ENCODE peak calls at places on chromosomes 13 and 19, in ten cellular contexts. One of them, this sample, is unnamed.

GRCh38 chr19:38059897-38060296 is 152.9 kb downstream of the SIPA1L3 start:
- DNase-seq in RWPE2: no peak
- DNase-seq in psoas muscle: no peak
- DNase-seq in brain microvascular endothelial cell: no peak
- DNase-seq in Caco-2: no peak
- DNase-seq in upper lobe of left lung: peak
- DNase-seq in progenitor cell of endocrine pancreas: no peak
- DNase-seq in K562: no peak
- DNase-seq in A673: no peak
- DNase-seq in astrocyte of the spinal cord: no peak
- DNase-seq in this sample: no peak

GRCh38 chr13:23007430-23007829 is 173.3 kb upstream of the SGCG start:
- DNase-seq in A673: peak
- DNase-seq in upper lobe of left lung: no peak
- DNase-seq in K562: no peak
- DNase-seq in astrocyte of the spinal cord: no peak
- DNase-seq in RWPE2: no peak
- DNase-seq in progenitor cell of endocrine pancreas: no peak
- DNase-seq in psoas muscle: no peak
- DNase-seq in Caco-2: no peak
- DNase-seq in brain microvascular endothelial cell: no peak
- DNase-seq in this sample: no peak

GRCh38 chr13:80473695-80474094 is 132.8 kb upstream of the SPRY2 start:
- DNase-seq in brain microvascular endothelial cell: peak
- DNase-seq in upper lobe of left lung: peak
- DNase-seq in psoas muscle: no peak
- DNase-seq in progenitor cell of endocrine pancreas: no peak
- DNase-seq in K562: no peak
- DNase-seq in Caco-2: no peak
- DNase-seq in astrocyte of the spinal cord: peak
- DNase-seq in A673: no peak
- DNase-seq in RWPE2: no peak
- DNase-seq in this sample: no peak

GRCh38 chr13:76976488-76976887 is 15.4 kb upstream of the CLN5 start:
- DNase-seq in upper lobe of left lung: no peak
- DNase-seq in progenitor cell of endocrine pancreas: no peak
- DNase-seq in brain microvascular endothelial cell: peak
- DNase-seq in RWPE2: no peak
- DNase-seq in astrocyte of the spinal cord: peak
- DNase-seq in Caco-2: no peak
- DNase-seq in K562: no peak
- DNase-seq in psoas muscle: no peak
- DNase-seq in A673: no peak
- DNase-seq in this sample: no peak

GRCh38 chr19:18436651-18437478 is 1.1 kb downstream of the ISYNA1 start:
- DNase-seq in Caco-2: peak
- DNase-seq in RWPE2: no peak
- DNase-seq in psoas muscle: peak
- DNase-seq in upper lobe of left lung: peak
- DNase-seq in brain microvascular endothelial cell: peak
- DNase-seq in astrocyte of the spinal cord: peak
- DNase-seq in K562: peak
- DNase-seq in A673: peak
- DNase-seq in progenitor cell of endocrine pancreas: peak
- DNase-seq in this sample: peak

GRCh38 chr13:41914552-41914951 is 46.4 kb downstream of the VWA8 start:
- DNase-seq in K562: no peak
- DNase-seq in upper lobe of left lung: no peak
- DNase-seq in psoas muscle: no peak
- DNase-seq in Caco-2: no peak
- DNase-seq in progenitor cell of endocrine pancreas: no peak
- DNase-seq in brain microvascular endothelial cell: no peak
- DNase-seq in A673: no peak
- DNase-seq in astrocyte of the spinal cord: no peak
- DNase-seq in RWPE2: no peak
- DNase-seq in this sample: no peak

GRCh38 chr19:40724315-40724714 is 7.4 kb downstream of the ITPKC start:
- DNase-seq in brain microvascular endothelial cell: no peak
- DNase-seq in K562: no peak
- DNase-seq in psoas muscle: no peak
- DNase-seq in RWPE2: no peak
- DNase-seq in astrocyte of the spinal cord: no peak
- DNase-seq in upper lobe of left lung: no peak
- DNase-seq in Caco-2: no peak
- DNase-seq in A673: no peak
- DNase-seq in progenitor cell of endocrine pancreas: no peak
- DNase-seq in this sample: no peak

GRCh38 chr13:105462981-105463380 is 1072.5 kb downstream of the EFNB2 start:
- DNase-seq in brain microvascular endothelial cell: no peak
- DNase-seq in upper lobe of left lung: no peak
- DNase-seq in RWPE2: no peak
- DNase-seq in progenitor cell of endocrine pancreas: no peak
- DNase-seq in A673: peak
- DNase-seq in K562: no peak
- DNase-seq in Caco-2: no peak
- DNase-seq in astrocyte of the spinal cord: peak
- DNase-seq in psoas muscle: no peak
- DNase-seq in this sample: no peak

GRCh38 chr13:39930544-39931444 is 275.3 kb downstream of the COG6 start:
- DNase-seq in progenitor cell of endocrine pancreas: no peak
- DNase-seq in Caco-2: no peak
- DNase-seq in upper lobe of left lung: no peak
- DNase-seq in A673: no peak
- DNase-seq in astrocyte of the spinal cord: no peak
- DNase-seq in RWPE2: no peak
- DNase-seq in K562: no peak
- DNase-seq in psoas muscle: no peak
- DNase-seq in brain microvascular endothelial cell: no peak
- DNase-seq in this sample: no peak

GRCh38 chr13:39935155-39935554 is 279.7 kb downstream of the COG6 start:
- DNase-seq in K562: no peak
- DNase-seq in A673: no peak
- DNase-seq in RWPE2: no peak
- DNase-seq in brain microvascular endothelial cell: no peak
- DNase-seq in psoas muscle: no peak
- DNase-seq in astrocyte of the spinal cord: no peak
- DNase-seq in progenitor cell of endocrine pancreas: no peak
- DNase-seq in Caco-2: no peak
- DNase-seq in upper lobe of left lung: no peak
- DNase-seq in this sample: no peak

GRCh38 chr13:39929583-39929982 is 274.1 kb downstream of the COG6 start:
- DNase-seq in K562: no peak
- DNase-seq in A673: no peak
- DNase-seq in brain microvascular endothelial cell: no peak
- DNase-seq in psoas muscle: no peak
- DNase-seq in progenitor cell of endocrine pancreas: no peak
- DNase-seq in Caco-2: no peak
- DNase-seq in astrocyte of the spinal cord: no peak
- DNase-seq in RWPE2: no peak
- DNase-seq in upper lobe of left lung: no peak
- DNase-seq in this sample: no peak

GRCh38 chr13:39930060-39930459 is 274.6 kb downstream of the COG6 start:
- DNase-seq in psoas muscle: no peak
- DNase-seq in astrocyte of the spinal cord: no peak
- DNase-seq in Caco-2: no peak
- DNase-seq in A673: no peak
- DNase-seq in upper lobe of left lung: no peak
- DNase-seq in progenitor cell of endocrine pancreas: no peak
- DNase-seq in brain microvascular endothelial cell: no peak
- DNase-seq in RWPE2: no peak
- DNase-seq in K562: no peak
- DNase-seq in this sample: no peak

GRCh38 chr13:39931505-39931904 is 276.0 kb downstream of the COG6 start:
- DNase-seq in RWPE2: no peak
- DNase-seq in astrocyte of the spinal cord: no peak
- DNase-seq in upper lobe of left lung: no peak
- DNase-seq in brain microvascular endothelial cell: no peak
- DNase-seq in progenitor cell of endocrine pancreas: no peak
- DNase-seq in K562: no peak
- DNase-seq in A673: peak
- DNase-seq in Caco-2: no peak
- DNase-seq in psoas muscle: no peak
- DNase-seq in this sample: no peak
- TF ChIP-seq CTCF in RWPE2: no peak
- TF ChIP-seq CTCF in astrocyte of the spinal cord: no peak
- TF ChIP-seq CTCF in upper lobe of left lung: no peak
- TF ChIP-seq CTCF in brain microvascular endothelial cell: no peak
- TF ChIP-seq CTCF in progenitor cell of endocrine pancreas: no peak
- TF ChIP-seq CTCF in K562: no peak
- TF ChIP-seq CTCF in A673: peak
- TF ChIP-seq CTCF in Caco-2: no peak
- TF ChIP-seq CTCF in psoas muscle: no peak
- TF ChIP-seq CTCF in this sample: no peak

GRCh38 chr13:36857273-36857672 is 38.3 kb downstream of the RFXAP start:
- DNase-seq in upper lobe of left lung: no peak
- DNase-seq in astrocyte of the spinal cord: no peak
- DNase-seq in progenitor cell of endocrine pancreas: no peak
- DNase-seq in A673: no peak
- DNase-seq in Caco-2: no peak
- DNase-seq in psoas muscle: no peak
- DNase-seq in RWPE2: no peak
- DNase-seq in brain microvascular endothelial cell: no peak
- DNase-seq in K562: no peak
- DNase-seq in this sample: no peak

GRCh38 chr13:36859259-36859658 is 40.2 kb downstream of the RFXAP start:
- DNase-seq in A673: no peak
- DNase-seq in upper lobe of left lung: no peak
- DNase-seq in progenitor cell of endocrine pancreas: no peak
- DNase-seq in astrocyte of the spinal cord: no peak
- DNase-seq in RWPE2: no peak
- DNase-seq in Caco-2: no peak
- DNase-seq in brain microvascular endothelial cell: no peak
- DNase-seq in psoas muscle: no peak
- DNase-seq in K562: no peak
- DNase-seq in this sample: no peak

GRCh38 chr13:36862722-36863121 is 43.7 kb downstream of the RFXAP start:
- DNase-seq in psoas muscle: no peak
- DNase-seq in K562: no peak
- DNase-seq in Caco-2: no peak
- DNase-seq in RWPE2: no peak
- DNase-seq in progenitor cell of endocrine pancreas: no peak
- DNase-seq in astrocyte of the spinal cord: no peak
- DNase-seq in brain microvascular endothelial cell: no peak
- DNase-seq in upper lobe of left lung: no peak
- DNase-seq in A673: no peak
- DNase-seq in this sample: no peak

GRCh38 chr13:36862002-36862706 is 43.1 kb downstream of the RFXAP start:
- DNase-seq in K562: no peak
- DNase-seq in A673: no peak
- DNase-seq in Caco-2: no peak
- DNase-seq in astrocyte of the spinal cord: no peak
- DNase-seq in upper lobe of left lung: no peak
- DNase-seq in brain microvascular endothelial cell: no peak
- DNase-seq in psoas muscle: no peak
- DNase-seq in RWPE2: no peak
- DNase-seq in progenitor cell of endocrine pancreas: no peak
- DNase-seq in this sample: no peak

DNA sequence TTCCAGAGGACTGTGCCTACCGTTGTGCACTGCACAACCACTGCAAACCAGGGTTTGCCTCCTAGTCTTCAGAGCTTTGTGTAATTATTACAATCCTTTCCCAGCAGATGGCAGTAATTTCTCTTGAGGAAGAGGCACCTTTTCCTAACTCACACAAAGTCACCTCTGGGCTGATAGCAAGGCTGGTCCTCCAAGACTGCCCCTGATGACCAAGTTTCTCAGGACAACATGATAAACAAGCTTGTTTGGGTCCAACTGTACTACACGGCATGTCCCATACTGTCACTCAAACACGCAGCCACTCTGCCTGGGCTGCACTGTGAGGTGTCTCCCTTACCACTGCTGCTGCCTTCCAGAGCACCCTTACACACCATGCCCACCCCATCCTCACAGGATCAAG is 39.3 kb downstream of the RFXAP start:
- DNase-seq in Caco-2: no peak
- DNase-seq in psoas muscle: no peak
- DNase-seq in RWPE2: no peak
- DNase-seq in progenitor cell of endocrine pancreas: no peak
- DNase-seq in upper lobe of left lung: no peak
- DNase-seq in K562: peak
- DNase-seq in A673: peak
- DNase-seq in brain microvascular endothelial cell: no peak
- DNase-seq in astrocyte of the spinal cord: peak
- DNase-seq in this sample: no peak
- TF ChIP-seq CTCF in Caco-2: peak
- TF ChIP-seq CTCF in psoas muscle: peak
- TF ChIP-seq CTCF in RWPE2: peak
- TF ChIP-seq CTCF in progenitor cell of endocrine pancreas: peak
- TF ChIP-seq CTCF in upper lobe of left lung: peak
- TF ChIP-seq CTCF in K562: peak
- TF ChIP-seq CTCF in A673: peak
- TF ChIP-seq CTCF in brain microvascular endothelial cell: peak
- TF ChIP-seq CTCF in astrocyte of the spinal cord: peak
- TF ChIP-seq CTCF in this sample: peak

GRCh38 chr19:57947419-57948134 is at the start of gene ZNF256:
- DNase-seq in brain microvascular endothelial cell: peak
- DNase-seq in RWPE2: peak
- DNase-seq in psoas muscle: peak
- DNase-seq in upper lobe of left lung: peak
- DNase-seq in K562: peak
- DNase-seq in A673: peak
- DNase-seq in astrocyte of the spinal cord: peak
- DNase-seq in progenitor cell of endocrine pancreas: peak
- DNase-seq in Caco-2: peak
- DNase-seq in this sample: peak
- TF ChIP-seq CTCF in brain microvascular endothelial cell: peak
- TF ChIP-seq CTCF in RWPE2: peak
- TF ChIP-seq CTCF in psoas muscle: peak
- TF ChIP-seq CTCF in upper lobe of left lung: peak
- TF ChIP-seq CTCF in K562: no peak
- TF ChIP-seq CTCF in A673: peak
- TF ChIP-seq CTCF in astrocyte of the spinal cord: peak
- TF ChIP-seq CTCF in progenitor cell of endocrine pancreas: peak
- TF ChIP-seq CTCF in Caco-2: no peak
- TF ChIP-seq CTCF in this sample: peak

DNA sequence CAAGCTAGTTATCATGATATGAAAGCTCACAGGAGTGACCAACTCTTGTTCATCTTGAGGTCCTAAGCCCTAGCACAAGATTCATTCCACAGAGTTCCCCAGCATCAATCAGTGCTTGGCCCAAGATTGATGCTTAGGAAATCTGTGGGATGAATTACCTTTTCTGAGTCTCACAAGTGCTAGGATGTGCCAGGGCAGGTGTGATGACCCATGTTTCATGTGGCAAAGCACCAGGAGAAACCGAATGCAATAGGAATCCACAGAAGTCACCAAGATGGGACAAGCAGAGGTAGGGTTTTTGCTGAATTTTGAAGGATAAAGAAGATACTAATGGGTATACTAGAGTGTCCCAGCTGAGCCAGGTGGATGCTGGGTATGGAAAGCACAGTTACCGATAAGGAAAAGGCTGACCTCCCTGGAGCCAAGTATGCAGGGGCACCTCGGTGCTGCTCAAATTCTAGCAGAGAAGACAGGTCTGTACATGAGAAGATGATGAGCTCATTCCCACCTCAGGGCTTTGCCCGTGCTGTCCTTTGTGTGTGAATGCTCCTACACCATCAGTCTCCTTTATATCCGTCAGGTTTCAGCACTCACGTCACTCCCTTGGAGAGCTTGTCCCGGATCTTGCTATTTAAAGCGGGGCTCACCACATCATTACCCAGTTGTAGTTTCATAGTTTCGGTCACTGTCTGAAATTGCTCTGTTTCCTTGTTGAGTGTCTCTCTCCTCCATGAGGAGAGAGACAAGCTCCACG is 168.9 kb upstream of the TSC22D1 start:
- DNase-seq in psoas muscle: no peak
- DNase-seq in upper lobe of left lung: no peak
- DNase-seq in RWPE2: peak
- DNase-seq in A673: no peak
- DNase-seq in brain microvascular endothelial cell: no peak
- DNase-seq in Caco-2: no peak
- DNase-seq in K562: no peak
- DNase-seq in progenitor cell of endocrine pancreas: no peak
- DNase-seq in astrocyte of the spinal cord: no peak
- DNase-seq in this sample: no peak
- TF ChIP-seq CTCF in psoas muscle: no peak
- TF ChIP-seq CTCF in upper lobe of left lung: no peak
- TF ChIP-seq CTCF in RWPE2: no peak
- TF ChIP-seq CTCF in A673: no peak
- TF ChIP-seq CTCF in brain microvascular endothelial cell: no peak
- TF ChIP-seq CTCF in Caco-2: no peak
- TF ChIP-seq CTCF in K562: no peak
- TF ChIP-seq CTCF in progenitor cell of endocrine pancreas: no peak
- TF ChIP-seq CTCF in astrocyte of the spinal cord: no peak
- TF ChIP-seq CTCF in this sample: no peak